ENCODE peak calls at places on chromosome 4, in seven cellular contexts. Q is GM06990; I is HuH-7.5; Z is neural progenitor cell; A is ELR; T is CD8-positive, alpha-beta memory T cell; O is fibroblast of mammary gland. R is an unnamed sample.

GRCh38 chr4:135365065-135365464 is 1163.5 kb upstream of the PABPC4L start:
- DNase-seq in I (no peak), Z (no peak), Q (no peak), A (peak), O (no peak), T (no peak), R (no peak)

GRCh38 chr4:116688536-116688935 is 396.8 kb downstream of the TRAM1L1 start:
- DNase-seq in A (peak), I (no peak), Q (no peak), Z (no peak), O (no peak), T (no peak), R (no peak)

GRCh38 chr4:74016068-74016467 is 17.6 kb upstream of the CXCL5 start:
- DNase-seq in Z (no peak), A (peak), I (no peak), O (peak), Q (no peak), T (no peak), R (no peak)

GRCh38 chr4:184457530-184458249 is 16.7 kb downstream of the IRF2 start:
- DNase-seq in Z (no peak), T (no peak), Q (no peak), I (no peak), O (peak), A (no peak), R (no peak)

GRCh38 chr4:178784491-178784890 is 1342.3 kb upstream of the AGA start:
- DNase-seq in I (no peak), T (no peak), O (no peak), Z (no peak), Q (no peak), A (no peak), R (no peak)

GRCh38 chr4:37365888-37366287 is 121.3 kb downstream of the NWD2 start:
- DNase-seq in O (no peak), Z (no peak), I (no peak), A (no peak), T (no peak), Q (no peak), R (no peak)

GRCh38 chr4:85929926-85930325 is 429.9 kb downstream of the MAPK10 start:
- DNase-seq in T (no peak), O (no peak), Z (peak), A (no peak), I (no peak), Q (no peak), R (no peak)

GRCh38 chr4:3045500-3045850 is 28.9 kb downstream of the HTT-AS start:
- DNase-seq in T (peak), Q (peak), O (peak), I (no peak), Z (no peak), A (peak), R (no peak)

GRCh38 chr4:23889368-23889767 is 479 bp downstream of the PPARGC1A start:
- DNase-seq in Z (no peak), T (no peak), A (no peak), I (no peak), Q (no peak), O (no peak), R (no peak)

GRCh38 chr4:105674011-105674410 is 34.5 kb downstream of the INTS12 start:
- DNase-seq in Z (no peak), Q (no peak), A (no peak), T (no peak), I (no peak), O (no peak), R (no peak)

GRCh38 chr4:8706221-8707044 is 113.9 kb downstream of the CPZ start:
- DNase-seq in Z (no peak), I (no peak), A (no peak), T (no peak), Q (no peak), O (no peak), R (no peak)

GRCh38 chr4:185183622-185184281 is 20.0 kb downstream of the CFAP97 start:
- DNase-seq in A (peak), I (no peak), T (peak), Q (no peak), Z (peak), O (peak), R (peak)

R was measured in NCI-H82.